ENCODE peak calls at places on chromosomes 2 and 18, in four cellular contexts. J is fibroblast of lung, T is OCI-LY7, N is left lung. U is an unnamed sample.

GRCh38 chr2:187711122-187711521 is 156.9 kb upstream of the TFPI start:
- DNase-seq in J (no peak), N (no peak), T (no peak), U (no peak)

GRCh38 chr2:1784986-1785617 is 40.8 kb upstream of the PXDN start:
- DNase-seq in J (no peak), T (no peak), N (no peak), U (no peak)

GRCh38 chr2:226477221-226478120 is 322.1 kb downstream of the IRS1 start:
- DNase-seq in T (no peak), N (no peak), J (peak; percentile 73), U (no peak)

GRCh38 chr18:23340661-23341060 is 112.4 kb upstream of the RIOK3 start:
- DNase-seq in J (peak; percentile 79), N (no peak), T (no peak), U (no peak)

GRCh38 chr2:195687320-195688086 is 30.5 kb downstream of the SLC39A10 start:
- DNase-seq in N (no peak), T (no peak), J (no peak), U (no peak)

GRCh38 chr2:2016912-2017311 is 272.6 kb upstream of the PXDN start:
- DNase-seq in T (no peak), J (no peak), N (no peak), U (no peak)

GRCh38 chr2:67486041-67486796 is 89.1 kb downstream of the ETAA1 start:
- DNase-seq in J (peak; percentile 17), N (peak; percentile 56), T (no peak), U (no peak)

GRCh38 chr2:8456149-8457091 is 225.4 kb upstream of the ID2 start:
- DNase-seq in T (no peak), N (no peak), J (no peak), U (no peak)

GRCh38 chr18:12308386-12309100 is 502 bp downstream of the TUBB6 start:
- DNase-seq in J (peak; percentile 94), N (peak; percentile 85), T (no peak), U (no peak)

GRCh38 chr18:47832348-47832747 is 98.1 kb downstream of the SMAD2 start:
- DNase-seq in J (no peak), T (no peak), N (no peak), U (no peak)

GRCh38 chr2:69947078-69947801 is 14.2 kb downstream of the ASPRV1 start:
- DNase-seq in T (no peak), J (no peak), N (no peak), U (no peak)

GRCh38 chr2:54482725-54483124 is 26.6 kb downstream of the SPTBN1 start:
- DNase-seq in T (no peak), J (peak; percentile 94), N (no peak), U (no peak)

GRCh38 chr2:224941958-224942357 is 100.3 kb downstream of the DOCK10 start:
- DNase-seq in J (no peak), N (no peak), T (no peak), U (no peak)

GRCh38 chr2:18614042-18614441 is 24.7 kb upstream of the NT5C1B start:
- DNase-seq in T (no peak), J (no peak), N (no peak), U (no peak)

GRCh38 chr2:74119324-74119723 is 28.4 kb downstream of the BOLA3 start:
- DNase-seq in J (peak; percentile 25), N (no peak), T (no peak), U (no peak)

GRCh38 chr18:10261315-10262276 is 192.8 kb upstream of the APCDD1 start:
- DNase-seq in J (peak; percentile 15), N (no peak), T (no peak), U (no peak)

GRCh38 chr2:121052507-121052906 is 232.5 kb downstream of the TFCP2L1 start:
- DNase-seq in J (no peak), T (peak; percentile 75), N (no peak), U (no peak)

GRCh38 chr2:241279413-241279812 is 36.1 kb downstream of the HDLBP start:
- DNase-seq in J (peak; percentile 34), N (no peak), T (no peak), U (no peak)

GRCh38 chr2:68715353-68716041 is 19.1 kb upstream of the ARHGAP25 start:
- DNase-seq in T (peak; percentile 87), N (peak; percentile 50), J (peak; percentile 27), U (peak; percentile 74)

GRCh38 chr2:142857247-142858154 is 20.0 kb upstream of the KYNU start:
- DNase-seq in N (no peak), T (no peak), J (peak; percentile 55), U (no peak)

GRCh38 chr2:146119586-146119985 is 1599.7 kb upstream of the ZEB2 start:
- DNase-seq in N (no peak), J (no peak), T (no peak), U (no peak)

GRCh38 chr2:119111115-119111975 is 47.2 kb downstream of the C1QL2 start:
- DNase-seq in N (no peak), T (no peak), J (no peak), U (no peak)

GRCh38 chr2:167966367-167966766 is 281.0 kb downstream of the STK39 start:
- DNase-seq in N (no peak), T (no peak), J (no peak), U (no peak)
- H3K4me3 ChIP-seq in N (no peak overlapping the region), T (no peak overlapping the region), J (no peak overlapping the region), U (no peak overlapping the region)

DNA sequence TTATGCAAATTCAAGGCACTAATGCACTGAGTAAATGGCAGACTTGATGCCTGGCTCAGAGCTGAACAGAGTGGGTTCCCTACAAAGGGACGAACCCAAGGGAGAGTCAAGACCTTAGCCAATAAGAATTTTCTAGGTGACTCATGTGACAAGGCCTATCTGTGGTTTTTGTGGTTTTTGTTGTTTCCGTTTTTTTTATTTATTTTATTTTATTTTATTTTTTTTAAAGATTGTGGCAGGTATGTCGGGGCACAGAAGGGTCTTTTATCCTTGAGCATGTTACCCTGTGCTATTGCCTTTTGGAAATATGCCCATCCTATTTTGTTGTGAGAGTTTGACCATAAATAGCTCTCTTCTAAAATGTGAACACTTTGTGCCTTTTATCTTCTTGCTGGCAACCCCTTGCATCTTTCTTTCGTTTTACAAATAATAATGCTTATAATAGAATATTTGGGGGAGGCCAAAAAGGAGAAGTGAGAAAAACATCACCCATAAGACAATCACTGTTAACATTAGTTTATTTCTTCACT is 113.4 kb upstream of the AQP4 start:
- DNase-seq in T (peak; percentile 77), J (no peak), N (no peak), U (no peak)
- H3K4me3 ChIP-seq in T (peak overlapping the region; percentile 47), J (no peak overlapping the region), N (no peak overlapping the region), U (no peak overlapping the region)

GRCh38 chr2:100945433-100945740 is 56.7 kb upstream of the RPL31 start:
- DNase-seq in J (no peak), T (no peak), N (no peak), U (no peak)
- H3K4me3 ChIP-seq in J (no peak overlapping the region), T (no peak overlapping the region), N (no peak overlapping the region), U (no peak overlapping the region)

GRCh38 chr2:106575955-106576354 is 88.8 kb downstream of the CD8B2 start:
- DNase-seq in J (peak; percentile 44), N (no peak), T (no peak), U (no peak)
- H3K4me3 ChIP-seq in J (no peak overlapping the region), N (no peak overlapping the region), T (no peak overlapping the region), U (no peak overlapping the region)

DNA sequence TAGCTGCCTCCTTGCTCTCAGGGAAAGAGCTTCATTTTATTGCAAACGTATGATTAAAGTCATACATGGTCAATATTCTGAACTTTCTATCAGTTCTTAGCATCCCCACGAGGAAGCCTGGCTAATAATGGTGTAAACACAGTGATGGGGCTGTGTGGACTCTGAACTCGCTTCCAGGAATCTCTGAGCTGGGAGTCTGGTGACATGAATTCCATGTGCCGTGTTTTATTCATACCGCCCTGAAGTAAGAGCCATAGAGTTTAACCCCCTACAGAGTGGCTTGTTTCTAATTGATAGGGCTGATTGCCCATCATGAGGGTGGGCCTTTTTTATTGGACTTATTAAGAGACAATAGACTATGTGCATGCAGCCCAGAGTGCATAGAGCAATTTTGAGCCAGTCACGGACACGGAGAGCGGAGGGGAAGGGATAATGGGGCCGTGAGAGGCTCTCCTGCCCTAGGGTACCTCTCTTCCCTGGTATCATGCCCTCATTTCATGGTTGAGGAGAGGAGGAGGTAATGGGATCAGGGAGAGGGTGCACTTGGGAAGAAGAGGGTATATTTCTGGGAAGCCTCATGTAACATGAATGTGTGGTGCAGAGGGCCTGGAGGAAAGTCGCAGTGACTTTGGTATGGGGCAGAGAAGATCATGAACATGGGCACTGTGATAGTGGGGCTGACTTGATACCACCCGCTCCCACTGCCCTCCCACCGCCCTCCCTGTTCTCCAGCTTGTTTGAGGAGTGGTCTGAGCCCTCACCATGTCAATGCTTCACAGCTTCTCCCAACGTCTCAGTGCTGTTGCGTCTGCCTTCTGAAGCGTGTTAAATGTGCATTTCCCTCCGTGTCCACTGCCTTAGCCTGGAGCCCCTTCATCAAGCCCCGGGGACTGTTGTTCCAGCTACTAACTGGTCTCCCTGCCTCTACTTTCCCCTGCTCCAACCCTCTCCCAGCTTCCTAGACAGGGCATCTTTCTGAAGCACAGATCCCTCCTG is 73.2 kb downstream of the IL1R2 start:
- DNase-seq in T (no peak), N (no peak), J (no peak), U (no peak)
- H3K4me3 ChIP-seq in T (no peak overlapping the region), N (no peak overlapping the region), J (peak overlapping the region; percentile 16), U (no peak overlapping the region)

GRCh38 chr2:56376699-56377665 is 193.2 kb downstream of the CCDC85A start:
- DNase-seq in T (no peak), J (no peak), N (no peak), U (no peak)

GRCh38 chr2:56369316-56369715 is 185.5 kb downstream of the CCDC85A start:
- DNase-seq in N (no peak), T (no peak), J (no peak), U (no peak)

DNA sequence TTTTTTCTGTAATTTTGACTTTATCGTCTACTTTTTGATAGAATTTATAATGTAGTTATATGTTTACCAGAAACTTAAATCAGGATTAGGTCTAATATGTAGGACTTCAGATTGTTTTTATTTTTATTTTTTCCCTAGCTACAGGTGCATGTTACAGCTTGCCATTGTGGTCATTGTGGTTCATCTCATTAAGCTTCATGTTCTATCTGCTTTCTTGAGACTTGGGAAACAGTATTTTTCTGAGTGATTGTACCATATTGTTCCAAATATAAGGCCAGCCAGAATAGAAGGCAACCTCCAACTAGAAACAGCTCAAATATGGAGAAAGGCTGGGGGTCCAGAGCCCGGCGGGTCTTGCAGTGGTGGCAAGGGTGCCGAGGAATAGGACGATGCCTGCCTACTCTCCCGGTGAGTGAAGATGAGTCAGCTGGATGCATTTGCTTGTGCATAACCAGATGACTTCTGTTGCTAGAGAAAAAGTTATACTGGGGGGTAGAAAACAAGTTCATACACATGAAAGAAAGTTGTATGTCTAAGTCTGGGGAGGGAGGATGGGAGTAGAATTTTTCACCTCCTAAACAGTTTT is 188.4 kb downstream of the CCDC85A start:
- DNase-seq in T (no peak), J (no peak), N (no peak), U (no peak)
- H3K4me3 ChIP-seq in T (no peak overlapping the region), J (no peak overlapping the region), N (no peak overlapping the region), U (no peak overlapping the region)

DNA sequence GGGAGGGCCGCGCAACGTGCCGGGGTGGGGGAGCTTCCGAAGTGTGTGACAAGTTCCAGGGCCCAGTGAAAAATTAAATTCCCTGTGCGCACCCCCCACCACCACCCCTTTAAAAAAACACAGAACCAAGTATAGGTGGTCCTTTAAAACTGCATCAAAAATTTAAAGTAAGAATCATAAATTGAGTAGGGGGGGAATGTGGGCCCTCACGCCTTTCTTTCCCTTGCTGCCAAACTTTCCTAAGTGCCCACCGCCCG is 2.5 kb downstream of the BCL11A start:
- DNase-seq in T (no peak), J (no peak), N (no peak), U (no peak)
- H3K4me3 ChIP-seq in T (peak overlapping the region; percentile 93), J (no peak overlapping the region), N (peak overlapping the region; percentile 64), U (peak overlapping the region; percentile 59)

DNA sequence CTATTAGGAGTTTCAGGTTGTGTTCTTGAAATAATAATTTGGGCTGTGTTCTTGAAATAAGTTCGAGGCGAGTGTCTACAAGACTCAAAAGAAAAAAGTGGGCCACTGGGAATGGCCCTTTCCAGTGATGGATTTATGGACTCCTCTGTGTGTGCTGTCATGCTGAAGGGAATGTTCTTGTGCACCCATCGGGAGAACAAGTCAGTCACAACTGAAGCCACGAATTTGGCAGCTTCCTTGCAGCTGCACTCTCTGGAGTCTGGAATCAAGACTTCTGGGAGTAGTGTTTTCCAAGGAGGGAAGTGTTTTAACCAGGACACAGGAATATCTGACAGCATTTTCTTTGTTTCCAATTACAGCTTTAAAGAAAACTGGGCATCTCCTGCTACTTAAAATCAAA is 610 bp downstream of the SLC14A1 start:
- DNase-seq in T (no peak), J (no peak), N (no peak), U (no peak)
- H3K4me3 ChIP-seq in T (no peak overlapping the region), J (peak overlapping the region; percentile 38), N (no peak overlapping the region), U (no peak overlapping the region)

U was measured in iPS DF 6.9.